ENCODE peak calls at places on chromosomes 1 and 21, in six cellular contexts. G, Z, J, I, U and R are unnamed samples.

GRCh38 chr1:208201241-208201640 is 42.9 kb downstream of the PLXNA2 start:
- DNase-seq in G (no peak), Z (no peak), J (peak; percentile 99), I (no peak), U (no peak), R (peak; percentile 18)

GRCh38 chr1:110879758-110880606 is 7.0 kb downstream of the CD53 start:
- DNase-seq in G (peak; percentile 71), Z (no peak), J (no peak), I (peak; percentile 86), U (peak; percentile 49), R (no peak)

GRCh38 chr1:21335750-21336168 is 45.5 kb upstream of the ECE1 start:
- DNase-seq in G (no peak), Z (no peak), J (no peak), I (no peak), U (no peak), R (peak; percentile 73)

GRCh38 chr1:160638926-160639325 is 7.9 kb downstream of the SLAMF1 start:
- DNase-seq in G (no peak), Z (no peak), J (no peak), I (no peak), U (no peak), R (no peak)

GRCh38 chr1:9078035-9078948 is 8.9 kb upstream of the SLC2A5 start:
- DNase-seq in G (no peak), Z (no peak), J (peak; percentile 94), I (peak; percentile 54), U (no peak), R (no peak)

GRCh38 chr1:205988585-205988995 is 14.6 kb downstream of the RAB7B start:
- DNase-seq in G (no peak), Z (no peak), J (no peak), I (no peak), U (no peak), R (no peak)

GRCh38 chr1:161382214-161383019 is 14.7 kb upstream of the CFAP126 start:
- DNase-seq in G (no peak), Z (peak; percentile 38), J (peak; percentile 80), I (no peak), U (peak; percentile 49), R (peak; percentile 76)

GRCh38 chr1:170198584-170198983 is 52.8 kb downstream of the NTMT2 start:
- DNase-seq in G (no peak), Z (no peak), J (no peak), I (no peak), U (no peak), R (no peak)

GRCh38 chr1:54971317-54971791 is 9.1 kb upstream of the TMEM61 start:
- DNase-seq in G (no peak), Z (no peak), J (peak; percentile 54), I (no peak), U (no peak), R (no peak)

GRCh38 chr1:181743878-181744312 is 260.6 kb downstream of the CACNA1E start:
- DNase-seq in G (no peak), Z (no peak), J (peak; percentile 3), I (no peak), U (no peak), R (no peak)

GRCh38 chr1:1196431-1197187 is 9.8 kb downstream of the TNFRSF18 start:
- DNase-seq in G (no peak), Z (no peak), J (no peak), I (no peak), U (no peak), R (no peak)

GRCh38 chr1:36344395-36344680 is 20.9 kb upstream of the EVA1B start:
- DNase-seq in G (no peak), Z (no peak), J (no peak), I (no peak), U (no peak), R (no peak)

GRCh38 chr1:155911156-155912055 is at the start of gene RIT1:
- DNase-seq in G (peak; percentile 85), Z (peak; percentile 91), J (peak; percentile 72), I (peak; percentile 92), U (peak; percentile 76), R (peak; percentile 87)

GRCh38 chr1:205631010-205631726 is 643 bp downstream of the ELK4 start:
- DNase-seq in G (peak; percentile 83), Z (peak; percentile 82), J (peak; percentile 84), I (peak; percentile 94), U (peak; percentile 88), R (peak; percentile 75)

GRCh38 chr1:226135059-226135651 is 51.4 kb downstream of the ACBD3 start:
- DNase-seq in G (no peak), Z (no peak), J (peak; percentile 52), I (no peak), U (no peak), R (no peak)

GRCh38 chr1:93437976-93438605 is 9.8 kb upstream of the FNBP1L start:
- DNase-seq in G (no peak), Z (peak; percentile 66), J (peak; percentile 47), I (no peak), U (peak; percentile 25), R (peak; percentile 69)

GRCh38 chr1:53362851-53363642 is 35.2 kb upstream of the LRP8 start:
- DNase-seq in G (peak; percentile 11), Z (peak; percentile 14), J (no peak), I (no peak), U (no peak), R (no peak)

GRCh38 chr1:193105821-193106177 is 585 bp upstream of the GLRX2 start:
- DNase-seq in G (no peak), Z (no peak), J (no peak), I (no peak), U (no peak), R (no peak)

GRCh38 chr21:28142692-28143091 is 850.0 kb downstream of the LTN1 start:
- DNase-seq in G (no peak), Z (no peak), J (peak; percentile 70), I (no peak), U (no peak), R (no peak)

GRCh38 chr1:226223157-226223785 is at the start of gene MIXL1:
- DNase-seq in G (no peak), Z (peak; percentile 61), J (peak; percentile 13), I (peak; percentile 11), U (no peak), R (no peak)

GRCh38 chr1:94925561-94926364 is 1.1 kb downstream of the CNN3 start:
- DNase-seq in G (peak; percentile 23), Z (peak; percentile 47), J (peak; percentile 97), I (peak; percentile 53), U (peak; percentile 3), R (peak; percentile 94)

GRCh38 chr1:96256391-96256790 is 465.2 kb upstream of the PTBP2 start:
- DNase-seq in G (no peak), Z (no peak), J (no peak), I (no peak), U (no peak), R (no peak)

GRCh38 chr1:56643661-56644060 is 1.5 kb upstream of the PRKAA2 start:
- DNase-seq in G (no peak), Z (no peak), J (no peak), I (no peak), U (no peak), R (no peak)

GRCh38 chr1:69305621-69306020 is 262.1 kb upstream of the LRRC7 start:
- DNase-seq in G (no peak), Z (no peak), J (no peak), I (no peak), U (no peak), R (peak; percentile 20)

GRCh38 chr1:159869173-159869572 is 6.7 kb upstream of the VSIG8 start:
- DNase-seq in G (no peak), Z (no peak), J (peak; percentile 84), I (peak; percentile 72), U (no peak), R (no peak)

GRCh38 chr1:59986736-59987310 is 60.2 kb upstream of the CYP2J2 start:
- DNase-seq in G (no peak), Z (no peak), J (no peak), I (no peak), U (no peak), R (no peak)

GRCh38 chr1:203713125-203713524 is 51.9 kb upstream of the LAX1 start:
- DNase-seq in G (no peak), Z (no peak), J (no peak), I (no peak), U (no peak), R (no peak)

GRCh38 chr1:61588736-61589381 is 136.1 kb downstream of the TM2D1 start:
- DNase-seq in G (peak; percentile 66), Z (peak; percentile 36), J (peak; percentile 39), I (peak; percentile 83), U (peak; percentile 9), R (peak; percentile 84)

GRCh38 chr1:160637065-160637464 is 9.8 kb downstream of the SLAMF1 start:
- DNase-seq in G (no peak), Z (no peak), J (no peak), I (no peak), U (no peak), R (no peak)

GRCh38 chr1:244255426-244255965 is 196.2 kb downstream of the ADSS2 start:
- DNase-seq in G (no peak), Z (no peak), J (no peak), I (no peak), U (no peak), R (no peak)

GRCh38 chr1:223081181-223081994 is 61.7 kb downstream of the TLR5 start:
- DNase-seq in G (peak; percentile 77), Z (peak; percentile 74), J (peak; percentile 78), I (peak; percentile 81), U (peak; percentile 53), R (peak; percentile 96)

GRCh38 chr1:109969430-109969829 is 15.1 kb upstream of the AHCYL1 start:
- DNase-seq in G (no peak), Z (no peak), J (peak; percentile 72), I (no peak), U (no peak), R (no peak)

GRCh38 chr1:232508161-232508661 is 121.7 kb downstream of the SIPA1L2 start:
- DNase-seq in G (no peak), Z (no peak), J (peak; percentile 56), I (no peak), U (no peak), R (no peak)

GRCh38 chr1:82704393-82704792 is 903.7 kb downstream of the ADGRL2 start:
- DNase-seq in G (no peak), Z (no peak), J (no peak), I (no peak), U (no peak), R (no peak)

GRCh38 chr1:109792056-109792831 is 28.5 kb upstream of the EPS8L3 start:
- DNase-seq in G (no peak), Z (no peak), J (peak; percentile 94), I (no peak), U (no peak), R (peak; percentile 90)

GRCh38 chr1:182120411-182121258 is 59.1 kb upstream of the ZNF648 start:
- DNase-seq in G (no peak), Z (no peak), J (peak; percentile 80), I (no peak), U (no peak), R (no peak)

GRCh38 chr1:220803401-220804201 is 16.9 kb downstream of the MTARC1 start:
- DNase-seq in G (peak; percentile 23), Z (peak; percentile 30), J (no peak), I (peak; percentile 36), U (no peak), R (peak; percentile 40)

GRCh38 chr1:46053734-46054133 is 78.7 kb downstream of the PIK3R3 start:
- DNase-seq in G (no peak), Z (no peak), J (no peak), I (no peak), U (no peak), R (no peak)

GRCh38 chr1:204225841-204226745 is 12.3 kb upstream of the GOLT1A start:
- DNase-seq in G (no peak), Z (no peak), J (peak; percentile 72), I (no peak), U (no peak), R (no peak)